ENCODE peak calls at places on chromosomes 16 and 17, in nine cellular contexts. One of them, this sample, is unnamed.

GRCh38 chr16:28317040-28317880 is 24.9 kb downstream of the SBK1 start:
- DNase-seq in testis: peak; percentile 70
- DNase-seq in transverse colon: peak; percentile 56
- DNase-seq in right lobe of liver: peak; percentile 64
- DNase-seq in ovary: peak; percentile 46
- DNase-seq in Peyer's patch: peak; percentile 79
- DNase-seq in thyroid gland: peak; percentile 60
- DNase-seq in suprapubic skin: no peak
- DNase-seq in HCT116: peak; percentile 21
- DNase-seq in this sample: no peak

GRCh38 chr16:54374136-54374535 is 87.5 kb upstream of the IRX3 start:
- DNase-seq in ovary: no peak
- DNase-seq in transverse colon: no peak
- DNase-seq in thyroid gland: no peak
- DNase-seq in Peyer's patch: no peak
- DNase-seq in right lobe of liver: no peak
- DNase-seq in HCT116: no peak
- DNase-seq in testis: no peak
- DNase-seq in suprapubic skin: peak; percentile 41
- DNase-seq in this sample: no peak

GRCh38 chr17:17402558-17402957 is 74.2 kb upstream of the MED9 start:
- DNase-seq in transverse colon: no peak
- DNase-seq in thyroid gland: no peak
- DNase-seq in suprapubic skin: no peak
- DNase-seq in HCT116: no peak
- DNase-seq in right lobe of liver: no peak
- DNase-seq in testis: no peak
- DNase-seq in Peyer's patch: no peak
- DNase-seq in ovary: no peak
- DNase-seq in this sample: no peak

GRCh38 chr16:18804540-18804939 is 3.2 kb upstream of the ARL6IP1 start:
- DNase-seq in testis: no peak
- DNase-seq in suprapubic skin: no peak
- DNase-seq in right lobe of liver: no peak
- DNase-seq in Peyer's patch: no peak
- DNase-seq in thyroid gland: no peak
- DNase-seq in ovary: no peak
- DNase-seq in HCT116: no peak
- DNase-seq in transverse colon: no peak
- DNase-seq in this sample: no peak

GRCh38 chr16:89360760-89361435 is 129.5 kb downstream of the ANKRD11 start:
- DNase-seq in suprapubic skin: no peak
- DNase-seq in transverse colon: peak; percentile 58
- DNase-seq in ovary: no peak
- DNase-seq in testis: no peak
- DNase-seq in thyroid gland: peak; percentile 91
- DNase-seq in right lobe of liver: peak; percentile 57
- DNase-seq in HCT116: no peak
- DNase-seq in Peyer's patch: peak; percentile 90
- DNase-seq in this sample: no peak

GRCh38 chr16:31409433-31409832 is 16.3 kb downstream of the ITGAD start:
- DNase-seq in Peyer's patch: no peak
- DNase-seq in ovary: no peak
- DNase-seq in right lobe of liver: no peak
- DNase-seq in HCT116: peak; percentile 19
- DNase-seq in suprapubic skin: no peak
- DNase-seq in transverse colon: no peak
- DNase-seq in thyroid gland: no peak
- DNase-seq in testis: no peak
- DNase-seq in this sample: no peak

GRCh38 chr16:12262454-12263180 is 286.1 kb downstream of the SNX29 start:
- DNase-seq in testis: no peak
- DNase-seq in Peyer's patch: peak; percentile 65
- DNase-seq in ovary: no peak
- DNase-seq in HCT116: no peak
- DNase-seq in thyroid gland: peak; percentile 79
- DNase-seq in suprapubic skin: no peak
- DNase-seq in transverse colon: peak; percentile 61
- DNase-seq in right lobe of liver: no peak
- DNase-seq in this sample: no peak

GRCh38 chr16:50196736-50197135 is 43.6 kb downstream of the TENT4B start:
- DNase-seq in testis: no peak
- DNase-seq in transverse colon: no peak
- DNase-seq in ovary: no peak
- DNase-seq in Peyer's patch: no peak
- DNase-seq in suprapubic skin: no peak
- DNase-seq in right lobe of liver: no peak
- DNase-seq in thyroid gland: no peak
- DNase-seq in HCT116: no peak
- DNase-seq in this sample: no peak

GRCh38 chr16:88384222-88385111 is 1.7 kb downstream of the ZNF469 start:
- DNase-seq in HCT116: no peak
- DNase-seq in ovary: peak; percentile 29
- DNase-seq in transverse colon: no peak
- DNase-seq in testis: no peak
- DNase-seq in right lobe of liver: peak; percentile 44
- DNase-seq in thyroid gland: no peak
- DNase-seq in suprapubic skin: no peak
- DNase-seq in Peyer's patch: no peak
- DNase-seq in this sample: no peak

GRCh38 chr16:58025351-58026138 is at the start of gene MMP15:
- DNase-seq in ovary: peak; percentile 68
- DNase-seq in HCT116: peak; percentile 94
- DNase-seq in thyroid gland: peak; percentile 97
- DNase-seq in testis: peak; percentile 87
- DNase-seq in Peyer's patch: peak; percentile 93
- DNase-seq in transverse colon: peak; percentile 94
- DNase-seq in right lobe of liver: peak; percentile 96
- DNase-seq in suprapubic skin: no peak
- DNase-seq in this sample: peak; percentile 94

GRCh38 chr17:1769826-1770477 is 8.1 kb downstream of the SERPINF1 start:
- DNase-seq in thyroid gland: peak; percentile 71
- DNase-seq in testis: no peak
- DNase-seq in transverse colon: no peak
- DNase-seq in suprapubic skin: no peak
- DNase-seq in right lobe of liver: no peak
- DNase-seq in Peyer's patch: no peak
- DNase-seq in ovary: no peak
- DNase-seq in HCT116: no peak
- DNase-seq in this sample: peak; percentile 62

GRCh38 chr17:38452719-38453118 is 24.5 kb downstream of the ARHGAP23 start:
- DNase-seq in thyroid gland: no peak
- DNase-seq in right lobe of liver: no peak
- DNase-seq in suprapubic skin: no peak
- DNase-seq in testis: no peak
- DNase-seq in transverse colon: no peak
- DNase-seq in ovary: peak; percentile 31
- DNase-seq in HCT116: no peak
- DNase-seq in Peyer's patch: no peak
- DNase-seq in this sample: no peak

GRCh38 chr17:33091271-33091670 is 99.6 kb downstream of the SPACA3 start:
- DNase-seq in thyroid gland: no peak
- DNase-seq in suprapubic skin: no peak
- DNase-seq in testis: no peak
- DNase-seq in right lobe of liver: no peak
- DNase-seq in HCT116: no peak
- DNase-seq in transverse colon: no peak
- DNase-seq in ovary: no peak
- DNase-seq in Peyer's patch: no peak
- DNase-seq in this sample: no peak

GRCh38 chr17:50220811-50221210 is 19.4 kb upstream of the COL1A1 start:
- DNase-seq in Peyer's patch: peak; percentile 42
- DNase-seq in testis: no peak
- DNase-seq in transverse colon: no peak
- DNase-seq in ovary: peak; percentile 52
- DNase-seq in HCT116: no peak
- DNase-seq in right lobe of liver: no peak
- DNase-seq in suprapubic skin: no peak
- DNase-seq in thyroid gland: no peak
- DNase-seq in this sample: no peak

GRCh38 chr17:44354582-44355309 is 8.9 kb downstream of the FAM171A2 start:
- DNase-seq in ovary: no peak
- DNase-seq in thyroid gland: no peak
- DNase-seq in right lobe of liver: peak; percentile 53
- DNase-seq in transverse colon: peak; percentile 69
- DNase-seq in testis: peak; percentile 74
- DNase-seq in suprapubic skin: peak; percentile 76
- DNase-seq in HCT116: no peak
- DNase-seq in Peyer's patch: peak; percentile 86
- DNase-seq in this sample: no peak

GRCh38 chr17:58741121-58741625 is 14.5 kb upstream of the PPM1E start:
- DNase-seq in Peyer's patch: no peak
- DNase-seq in right lobe of liver: no peak
- DNase-seq in ovary: no peak
- DNase-seq in thyroid gland: no peak
- DNase-seq in HCT116: peak; percentile 59
- DNase-seq in testis: no peak
- DNase-seq in transverse colon: no peak
- DNase-seq in suprapubic skin: no peak
- DNase-seq in this sample: no peak

GRCh38 chr16:15856901-15857778 is at the start of gene MYH11:
- DNase-seq in right lobe of liver: no peak
- DNase-seq in suprapubic skin: no peak
- DNase-seq in testis: peak; percentile 33
- DNase-seq in HCT116: no peak
- DNase-seq in transverse colon: peak; percentile 31
- DNase-seq in thyroid gland: no peak
- DNase-seq in Peyer's patch: peak; percentile 44
- DNase-seq in ovary: peak; percentile 67
- DNase-seq in this sample: no peak

GRCh38 chr16:70714526-70715112 is 28.8 kb upstream of the MTSS2 start:
- DNase-seq in suprapubic skin: no peak
- DNase-seq in HCT116: no peak
- DNase-seq in right lobe of liver: no peak
- DNase-seq in ovary: no peak
- DNase-seq in Peyer's patch: no peak
- DNase-seq in testis: no peak
- DNase-seq in thyroid gland: no peak
- DNase-seq in transverse colon: no peak
- DNase-seq in this sample: no peak

GRCh38 chr17:31329221-31329620 is 7.8 kb upstream of the EVI2A start:
- DNase-seq in HCT116: no peak
- DNase-seq in right lobe of liver: no peak
- DNase-seq in Peyer's patch: no peak
- DNase-seq in suprapubic skin: no peak
- DNase-seq in testis: no peak
- DNase-seq in transverse colon: no peak
- DNase-seq in thyroid gland: no peak
- DNase-seq in ovary: no peak
- DNase-seq in this sample: no peak

GRCh38 chr16:86292942-86293341 is 217.4 kb upstream of the FOXF1 start:
- DNase-seq in testis: no peak
- DNase-seq in Peyer's patch: no peak
- DNase-seq in ovary: no peak
- DNase-seq in right lobe of liver: no peak
- DNase-seq in transverse colon: no peak
- DNase-seq in thyroid gland: no peak
- DNase-seq in suprapubic skin: peak; percentile 62
- DNase-seq in HCT116: no peak
- DNase-seq in this sample: no peak

GRCh38 chr17:57243171-57243622 is 13.1 kb upstream of the MSI2 start:
- DNase-seq in HCT116: peak; percentile 71
- DNase-seq in right lobe of liver: peak; percentile 72
- DNase-seq in thyroid gland: peak; percentile 72
- DNase-seq in suprapubic skin: no peak
- DNase-seq in transverse colon: peak; percentile 79
- DNase-seq in ovary: peak; percentile 70
- DNase-seq in Peyer's patch: peak; percentile 84
- DNase-seq in testis: peak; percentile 77
- DNase-seq in this sample: peak; percentile 92
- H3K4me3 ChIP-seq in HCT116: no peak overlapping the region
- H3K4me3 ChIP-seq in right lobe of liver: no peak overlapping the region
- H3K4me3 ChIP-seq in thyroid gland: no peak overlapping the region
- H3K4me3 ChIP-seq in suprapubic skin: no peak overlapping the region
- H3K4me3 ChIP-seq in transverse colon: no peak overlapping the region
- H3K4me3 ChIP-seq in ovary: no peak overlapping the region
- H3K4me3 ChIP-seq in Peyer's patch: no peak overlapping the region
- H3K4me3 ChIP-seq in testis: no peak overlapping the region
- H3K4me3 ChIP-seq in this sample: no peak overlapping the region

GRCh38 chr16:4408323-4408690 is 8.1 kb downstream of the CORO7 start:
- DNase-seq in HCT116: no peak
- DNase-seq in transverse colon: no peak
- DNase-seq in Peyer's patch: no peak
- DNase-seq in suprapubic skin: no peak
- DNase-seq in ovary: no peak
- DNase-seq in thyroid gland: no peak
- DNase-seq in right lobe of liver: no peak
- DNase-seq in testis: no peak
- DNase-seq in this sample: no peak
- TF ChIP-seq POLR2A in HCT116: no peak
- TF ChIP-seq POLR2A in transverse colon: no peak
- TF ChIP-seq POLR2A in Peyer's patch: no peak
- TF ChIP-seq POLR2A in suprapubic skin: no peak
- TF ChIP-seq POLR2A in ovary: no peak
- TF ChIP-seq POLR2A in thyroid gland: no peak
- TF ChIP-seq POLR2A in right lobe of liver: no peak
- TF ChIP-seq POLR2A in testis: no peak
- TF ChIP-seq POLR2A in this sample: no peak

GRCh38 chr17:36938566-36939058 is 1.3 kb downstream of the LHX1 start:
- DNase-seq in thyroid gland: no peak
- DNase-seq in testis: no peak
- DNase-seq in Peyer's patch: no peak
- DNase-seq in ovary: no peak
- DNase-seq in suprapubic skin: no peak
- DNase-seq in right lobe of liver: no peak
- DNase-seq in transverse colon: no peak
- DNase-seq in HCT116: no peak
- DNase-seq in this sample: no peak
- H3K4me3 ChIP-seq in thyroid gland: no peak overlapping the region
- H3K4me3 ChIP-seq in testis: no peak overlapping the region
- H3K4me3 ChIP-seq in Peyer's patch: no peak overlapping the region
- H3K4me3 ChIP-seq in ovary: no peak overlapping the region
- H3K4me3 ChIP-seq in suprapubic skin: no peak overlapping the region
- H3K4me3 ChIP-seq in right lobe of liver: no peak overlapping the region
- H3K4me3 ChIP-seq in transverse colon: no peak overlapping the region
- H3K4me3 ChIP-seq in HCT116: no peak overlapping the region
- H3K4me3 ChIP-seq in this sample: no peak overlapping the region

DNA sequence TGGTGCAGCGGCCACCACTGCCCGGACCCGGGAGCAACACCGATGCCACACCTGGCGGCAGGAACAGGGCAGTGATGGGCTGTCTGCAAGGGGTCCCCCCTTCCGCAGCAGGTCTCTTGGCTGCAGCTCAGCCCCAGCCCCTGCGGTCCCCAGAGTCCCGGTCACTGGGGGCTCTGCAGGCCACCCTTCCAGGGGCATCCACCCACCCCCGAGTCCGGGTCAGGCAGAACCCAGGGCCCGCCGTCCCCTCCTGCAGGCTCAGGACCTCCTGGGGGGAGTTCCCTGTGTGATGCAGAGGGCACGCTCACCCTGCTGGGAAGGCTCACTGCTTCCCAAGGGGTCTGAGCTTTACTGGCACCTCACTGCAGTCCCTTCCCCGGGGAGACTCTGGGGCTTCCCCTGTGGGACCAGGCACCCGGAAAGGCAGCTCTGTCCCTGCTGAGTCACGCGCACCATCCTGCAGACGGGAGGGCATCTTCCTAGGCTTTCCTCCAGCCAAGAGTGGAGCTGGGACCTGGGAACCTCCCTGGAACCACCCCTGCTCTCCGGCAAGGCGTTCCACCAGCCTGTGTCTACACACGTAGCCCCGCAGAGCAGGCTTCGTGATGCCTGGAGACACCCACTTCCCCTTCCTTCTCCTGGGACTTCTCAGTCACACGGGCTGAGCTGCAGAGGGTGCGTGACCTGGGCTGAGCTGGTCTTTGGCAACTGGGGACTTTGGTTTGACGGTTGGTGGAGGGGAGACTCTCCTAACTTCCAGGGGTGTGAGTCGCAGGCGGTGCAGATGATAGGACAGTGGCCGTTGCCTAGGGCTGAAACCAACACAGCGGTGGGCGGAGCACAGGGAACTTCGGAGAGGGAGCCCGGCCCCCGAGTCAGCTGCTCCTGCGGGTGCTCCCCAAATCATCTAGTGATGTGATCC is 23.4 kb downstream of the SLC25A10 start:
- DNase-seq in right lobe of liver: peak; percentile 86
- DNase-seq in HCT116: no peak
- DNase-seq in Peyer's patch: peak; percentile 69
- DNase-seq in testis: no peak
- DNase-seq in transverse colon: peak; percentile 54
- DNase-seq in thyroid gland: no peak
- DNase-seq in ovary: no peak
- DNase-seq in suprapubic skin: no peak
- DNase-seq in this sample: peak; percentile 62
- TF ChIP-seq POLR2A in right lobe of liver: no peak
- TF ChIP-seq POLR2A in HCT116: no peak
- TF ChIP-seq POLR2A in Peyer's patch: no peak
- TF ChIP-seq POLR2A in testis: no peak
- TF ChIP-seq POLR2A in transverse colon: peak; percentile 25
- TF ChIP-seq POLR2A in thyroid gland: no peak
- TF ChIP-seq POLR2A in ovary: no peak
- TF ChIP-seq POLR2A in suprapubic skin: no peak
- TF ChIP-seq POLR2A in this sample: no peak

This sample was measured in lower leg skin.